ENCODE peak calls at places on chromosomes 7 and 10, in nine cellular contexts. F is naive thymus-derived CD4-positive, alpha-beta T cell; B is H9; Z is breast epithelium; C is left ventricle myocardium inferior; E is GM23248; T is psoas muscle; Y is sigmoid colon; K is CD4-positive, CD25-positive, alpha-beta regulatory T cell. S is an unnamed sample. For H3K27me3 and H3K4me1, the result is how much of the 10 kb centered on the place peaks cover.

GRCh38 chr7:92622680-92623079 is 32.5 kb upstream of the FAM133B start:
- DNase-seq in B (no peak), Y (no peak), Z (no peak), C (no peak), F (no peak), T (no peak), K (no peak), E (no peak), S (no peak)

GRCh38 chr10:125774144-125774543 is 1.5 kb downstream of the MMP21 start:
- DNase-seq in Z (no peak), C (no peak), K (no peak), F (no peak), B (no peak), T (no peak), Y (no peak), E (no peak), S (no peak)

GRCh38 chr10:72729528-72729927 is 37.6 kb downstream of the MCU start:
- DNase-seq in K (peak), F (no peak), T (no peak), Y (no peak), Z (no peak), E (peak), C (no peak), B (no peak), S (no peak)

GRCh38 chr7:155870334-155871180 is 58.3 kb upstream of the SHH start:
- DNase-seq in T (no peak), K (no peak), F (no peak), Z (peak), B (peak), Y (peak), E (no peak), C (no peak), S (peak)

GRCh38 chr7:132500727-132501410 is 75.4 kb downstream of the PLXNA4 start:
- DNase-seq in F (no peak), B (peak), Y (peak), E (peak), K (no peak), Z (no peak), C (peak), T (peak), S (no peak)

GRCh38 chr7:155299539-155300202 is 2.0 kb downstream of the INSIG1 start:
- DNase-seq in F (no peak), C (no peak), K (peak), E (peak), T (no peak), Z (no peak), Y (no peak), B (no peak), S (peak)

GRCh38 chr10:73413108-73413527 is 740 bp downstream of the ANXA7 start:
- DNase-seq in Z (peak), Y (peak), K (peak), F (peak), T (no peak), C (no peak), B (peak), E (peak), S (peak)

GRCh38 chr7:43758029-43758860 is at the start of gene BLVRA:
- DNase-seq in E (peak), Y (peak), Z (peak), K (peak), B (peak), F (peak), C (peak), T (peak), S (peak)

GRCh38 chr10:91420868-91421267 is 10.7 kb downstream of the HECTD2 start:
- DNase-seq in E (peak), Z (no peak), C (no peak), K (no peak), F (no peak), T (no peak), B (no peak), Y (no peak), S (no peak)

GRCh38 chr10:126115861-126116260 is 219.5 kb downstream of the FANK1 start:
- DNase-seq in C (no peak), Y (no peak), E (no peak), K (no peak), B (no peak), F (no peak), Z (no peak), T (no peak), S (no peak)

GRCh38 chr10:60572511-60573194 is 183.0 kb upstream of the ANK3 start:
- DNase-seq in K (no peak), C (peak), Y (no peak), B (peak), Z (no peak), T (no peak), F (no peak), E (peak), S (peak)

GRCh38 chr7:133705596-133705995 is 421.5 kb upstream of the LRGUK start:
- DNase-seq in E (peak), T (no peak), Z (no peak), Y (no peak), C (no peak), F (no peak), K (no peak), B (no peak), S (no peak)

DNA sequence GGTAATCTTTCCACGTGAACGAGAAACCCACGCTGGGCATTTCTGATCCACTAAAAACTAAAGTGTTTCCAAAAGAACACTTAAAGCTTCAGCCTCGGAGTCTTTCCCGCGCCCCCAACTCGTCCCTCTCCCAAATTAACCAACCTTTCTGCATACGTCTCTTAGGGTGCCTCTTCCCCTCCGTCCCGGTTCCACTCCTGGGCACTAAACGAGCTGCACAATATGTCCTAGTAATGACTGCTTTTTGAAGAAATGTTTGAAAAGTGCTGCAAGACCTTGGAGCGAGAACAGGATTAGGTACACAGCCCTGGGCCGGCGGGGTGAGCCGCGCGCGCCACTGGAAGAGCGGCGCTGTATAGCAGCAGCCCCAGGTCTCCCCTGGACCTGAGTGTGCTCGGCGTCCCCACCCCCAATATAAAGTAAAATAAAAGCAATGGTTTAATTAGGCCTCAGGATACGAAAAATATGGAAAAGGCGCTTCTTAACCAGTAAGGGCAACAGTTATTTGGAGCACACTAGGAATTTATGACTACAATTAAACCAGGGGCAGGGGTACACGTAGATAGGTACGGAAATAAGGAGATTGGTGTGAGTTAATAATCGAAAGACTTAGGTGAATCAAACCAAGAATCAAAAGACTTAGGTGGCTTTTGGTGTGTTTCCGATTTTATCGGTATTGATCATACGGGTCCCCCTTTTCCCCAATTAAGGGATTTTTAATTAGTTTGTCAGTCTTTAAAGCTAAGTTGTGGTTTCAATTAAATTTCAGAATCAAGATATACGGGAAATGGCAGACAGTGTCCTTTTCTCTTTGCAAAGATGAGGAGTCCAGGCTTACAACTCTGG is 1.9 kb downstream of the TET1 start:
- DNase-seq in K (no peak), T (no peak), C (no peak), B (peak), F (no peak), Y (no peak), Z (no peak), E (peak), S (no peak)
- H3K27ac ChIP-seq in K (no peak), T (no peak), C (peak), B (no peak), F (no peak), Y (peak), Z (peak), E (no peak), S (no peak)

DNA sequence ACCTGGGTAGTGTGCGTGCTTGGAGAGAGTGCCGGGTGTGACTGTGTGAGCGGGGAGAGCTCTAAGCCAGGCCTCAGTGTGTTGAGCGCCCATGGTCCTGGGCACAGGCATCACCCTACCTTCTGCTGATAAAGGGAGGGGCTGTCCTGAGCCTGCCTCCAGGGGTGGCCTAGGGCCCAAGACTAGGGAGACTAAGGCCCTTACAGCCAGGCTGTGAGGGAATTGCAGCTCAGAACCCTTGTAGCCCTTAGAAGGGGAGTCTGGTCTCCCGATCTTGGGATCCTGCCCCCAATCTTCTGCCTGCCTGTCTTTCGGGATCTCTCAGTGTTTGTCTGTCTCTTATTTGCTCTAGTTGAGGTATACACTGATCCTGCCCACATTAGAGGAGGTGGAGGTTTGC is 41.2 kb downstream of the PAX2 start:
- DNase-seq in K (no peak), F (no peak), C (no peak), E (no peak), Z (no peak), Y (no peak), B (no peak), T (no peak), S (no peak)
- H3K27me3 ChIP-seq in K (under half), F (under half), C (half or more), E (under half), Z (under half), Y (under half), B (under half), T (under half), S (under half)

GRCh38 chr10:128995676-128996075 is 471.4 kb upstream of the MGMT start:
- DNase-seq in T (no peak), Z (no peak), F (no peak), Y (no peak), K (no peak), E (no peak), C (no peak), B (no peak), S (no peak)
- H3K4me1 ChIP-seq in T (under half), Z (under half), F (under half), Y (under half), K (under half), E (under half), C (under half), B (under half), S (under half)

DNA sequence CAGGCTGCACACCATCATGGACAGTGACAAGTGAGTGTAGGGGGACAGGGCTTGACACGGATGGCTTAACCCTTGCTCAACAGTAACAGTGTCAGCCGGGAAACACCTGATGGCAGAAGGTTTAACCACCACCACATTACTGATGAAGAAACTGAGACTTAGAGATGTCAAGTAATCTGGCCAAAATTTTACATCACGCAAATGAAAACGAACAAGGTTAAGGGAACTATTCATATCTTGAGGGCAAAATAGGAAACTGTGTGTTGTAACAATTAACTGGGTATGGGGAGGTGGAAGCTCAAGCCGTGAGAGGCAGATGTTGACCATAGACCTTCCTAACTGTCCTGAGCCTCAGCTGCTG is 68.3 kb downstream of the ABCC2 start:
- DNase-seq in K (no peak), T (no peak), F (no peak), Y (no peak), Z (no peak), E (no peak), C (no peak), B (no peak), S (no peak)
- H3K27ac ChIP-seq in K (no peak), T (no peak), F (no peak), Y (no peak), Z (no peak), E (no peak), C (no peak), B (peak), S (no peak)

GRCh38 chr10:97904026-97904410 is 54.4 kb downstream of the GOLGA7B start:
- DNase-seq in K (no peak), T (no peak), Y (no peak), Z (no peak), C (no peak), F (no peak), E (no peak), B (no peak), S (no peak)

GRCh38 chr10:97905276-97905675 is 55.6 kb downstream of the GOLGA7B start:
- DNase-seq in F (no peak), K (no peak), B (no peak), Y (no peak), Z (no peak), C (no peak), T (no peak), E (no peak), S (no peak)

GRCh38 chr10:97904576-97904975 is 54.9 kb downstream of the GOLGA7B start:
- DNase-seq in B (no peak), C (no peak), Y (no peak), F (no peak), K (no peak), Z (no peak), T (no peak), E (no peak), S (no peak)

GRCh38 chr10:97907830-97908229 is 58.2 kb downstream of the GOLGA7B start:
- DNase-seq in K (no peak), B (no peak), C (no peak), F (no peak), Y (no peak), Z (no peak), T (no peak), E (no peak), S (peak)

DNA sequence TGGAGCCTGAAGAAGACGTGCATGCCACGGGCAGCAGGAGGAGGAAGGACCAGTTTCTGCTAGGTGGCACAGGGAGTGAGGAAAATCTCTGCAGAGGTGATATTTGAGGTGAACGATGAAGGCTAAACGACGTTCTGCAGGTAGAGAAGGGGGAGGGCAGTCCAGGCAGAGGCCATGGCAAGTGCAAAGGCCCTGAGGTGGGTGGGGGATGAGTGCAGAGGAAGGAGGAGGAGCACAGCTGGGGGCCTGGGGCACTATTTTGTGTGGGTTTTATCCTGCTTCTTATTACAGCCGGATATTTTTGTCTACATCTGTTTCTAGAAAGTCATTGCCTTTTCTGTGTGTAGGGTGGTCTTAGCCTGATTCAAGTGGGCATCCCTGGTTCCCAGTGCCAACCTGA is 57.6 kb downstream of the GOLGA7B start:
- DNase-seq in B (no peak), Y (no peak), Z (no peak), K (no peak), C (no peak), T (no peak), F (no peak), E (no peak), S (no peak)
- H3K27me3 ChIP-seq in B (under half), Y (under half), Z (under half), K (under half), C (under half), T (under half), F (under half), E (under half), S (under half)

GRCh38 chr10:130141878-130142277 is 5.7 kb downstream of the GLRX3 start:
- DNase-seq in B (no peak), Y (no peak), E (no peak), C (no peak), F (no peak), K (peak), Z (no peak), T (no peak), S (no peak)

GRCh38 chr10:130141460-130141859 is 5.3 kb downstream of the GLRX3 start:
- DNase-seq in K (no peak), C (no peak), Z (no peak), T (no peak), B (no peak), Y (no peak), E (peak), F (no peak), S (no peak)

GRCh38 chr10:130138479-130138866 is 2.3 kb downstream of the GLRX3 start:
- DNase-seq in E (peak), K (peak), C (no peak), B (no peak), F (no peak), T (no peak), Z (no peak), Y (no peak), S (no peak)

GRCh38 chr10:130140425-130140824 is 4.2 kb downstream of the GLRX3 start:
- DNase-seq in F (no peak), Z (no peak), C (no peak), B (no peak), K (peak), T (no peak), Y (no peak), E (no peak), S (no peak)

GRCh38 chr10:130141038-130141437 is 4.8 kb downstream of the GLRX3 start:
- DNase-seq in K (no peak), T (no peak), Y (no peak), C (no peak), F (no peak), B (no peak), Z (no peak), E (no peak), S (no peak)
- H3K4me1 ChIP-seq in K (half or more), T (under half), Y (half or more), C (half or more), F (under half), B (under half), Z (under half), E (under half), S (under half)

GRCh38 chr7:2886900-2887299 is 42.8 kb upstream of the GNA12 start:
- DNase-seq in Y (no peak), K (peak), B (peak), F (peak), C (no peak), E (peak), T (no peak), Z (no peak), S (peak)
- H3K27ac ChIP-seq in Y (no peak), K (no peak), B (no peak), F (no peak), C (no peak), E (no peak), T (no peak), Z (no peak), S (no peak)